ENCODE peak calls at places on chromosomes 2 and 18, in ten cellular contexts. B, Z, G, P, U, F, N, J, S and D are unnamed samples.

GRCh38 chr2:200086911-200087310 is 131.5 kb downstream of the MAIP1 start:
- DNase-seq in S (no peak), P (no peak), N (no peak), B (no peak), U (no peak), G (no peak), Z (no peak), J (no peak), F (no peak), D (no peak)

GRCh38 chr18:34522627-34523026 is 187.5 kb upstream of the DTNA start:
- DNase-seq in P (no peak), B (no peak), J (no peak), N (no peak), U (no peak), S (no peak), F (no peak), Z (peak; percentile 32), G (no peak), D (no peak)

GRCh38 chr2:25372405-25373268 is 30.9 kb upstream of the DNMT3A start:
- DNase-seq in P (no peak), F (no peak), G (no peak), B (no peak), S (no peak), Z (no peak), N (no peak), U (peak; percentile 53), J (no peak), D (no peak)

GRCh38 chr2:48315847-48316194 is 214.1 kb upstream of the STON1 start:
- DNase-seq in Z (peak; percentile 21), P (peak; percentile 14), G (no peak), U (no peak), B (peak; percentile 76), J (peak; percentile 22), N (no peak), S (no peak), F (no peak), D (no peak)

GRCh38 chr2:236047886-236048540 is 120.2 kb downstream of the GBX2 start:
- DNase-seq in N (no peak), B (no peak), F (no peak), S (no peak), U (no peak), G (peak; percentile 88), P (no peak), J (no peak), Z (no peak), D (no peak)

GRCh38 chr2:157692768-157693167 is 64.1 kb upstream of the ACVR1C start:
- DNase-seq in G (no peak), J (no peak), U (no peak), P (no peak), N (no peak), S (no peak), F (peak; percentile 97), B (no peak), Z (no peak), D (no peak)

GRCh38 chr2:120434909-120435308 is 89.0 kb downstream of the INHBB start:
- DNase-seq in J (no peak), G (no peak), S (no peak), Z (no peak), N (no peak), P (no peak), B (no peak), F (no peak), U (no peak), D (no peak)

GRCh38 chr18:48649231-48649630 is 110.4 kb downstream of the CTIF start:
- DNase-seq in J (peak; percentile 69), P (no peak), Z (no peak), B (no peak), N (no peak), U (no peak), S (no peak), F (no peak), G (peak; percentile 33), D (no peak)

GRCh38 chr2:70304501-70304900 is 2.6 kb upstream of the FAM136A start:
- DNase-seq in G (peak; percentile 72), B (no peak), U (no peak), N (no peak), Z (no peak), P (no peak), F (no peak), J (no peak), S (no peak), D (no peak)

GRCh38 chr2:202023904-202024266 is 9.8 kb upstream of the FZD7 start:
- DNase-seq in U (no peak), S (no peak), J (no peak), Z (no peak), G (no peak), F (no peak), P (no peak), N (no peak), B (no peak), D (no peak)

GRCh38 chr2:80030135-80030534 is 274.4 kb downstream of the LRRTM1 start:
- DNase-seq in G (no peak), N (no peak), B (no peak), J (no peak), U (no peak), P (no peak), Z (no peak), F (no peak), S (no peak), D (no peak)

GRCh38 chr2:178395941-178396585 is 54.9 kb downstream of the PRKRA start:
- DNase-seq in U (no peak), F (no peak), S (no peak), Z (no peak), J (no peak), N (no peak), P (no peak), G (no peak), B (no peak), D (no peak)

GRCh38 chr18:46668694-46669093 is 11.7 kb upstream of the LOXHD1 start:
- DNase-seq in P (no peak), U (no peak), Z (no peak), G (no peak), J (no peak), N (no peak), B (no peak), F (no peak), S (no peak), D (no peak)

GRCh38 chr18:35732652-35733051 is 151.1 kb downstream of the GALNT1 start:
- DNase-seq in U (no peak), J (no peak), S (no peak), N (peak; percentile 44), G (no peak), B (no peak), F (peak; percentile 70), Z (no peak), P (no peak), D (no peak)

GRCh38 chr2:46163031-46163430 is 134.2 kb upstream of the EPAS1 start:
- DNase-seq in J (no peak), S (no peak), Z (no peak), G (no peak), B (no peak), N (no peak), P (no peak), F (no peak), U (no peak), D (no peak)

GRCh38 chr18:63472380-63472779 is 4.4 kb upstream of the SERPINB5 start:
- DNase-seq in Z (no peak), P (no peak), G (no peak), J (no peak), U (no peak), N (no peak), S (no peak), B (no peak), F (no peak), D (no peak)

GRCh38 chr18:58363767-58364540 is 264.9 kb downstream of the ALPK2 start:
- DNase-seq in G (no peak), F (peak; percentile 68), N (no peak), Z (no peak), P (no peak), S (no peak), J (no peak), U (no peak), B (no peak), D (no peak)

GRCh38 chr18:22606563-22607283 is 189.0 kb upstream of the CTAGE1 start:
- DNase-seq in P (no peak), Z (no peak), F (peak; percentile 74), N (no peak), S (no peak), G (no peak), B (no peak), J (peak; percentile 19), U (no peak), D (no peak)

GRCh38 chr2:202609381-202610145 is 25.2 kb upstream of the FAM117B start:
- DNase-seq in N (no peak), F (no peak), U (no peak), J (no peak), Z (no peak), P (no peak), G (no peak), S (peak; percentile 59), B (no peak), D (no peak)